ENCODE peak calls at places on chromosomes 5 and 9, in five cellular contexts. K is bronchial epithelial cell, D is HFFc6, H is AG04450, U is fibroblast of pulmonary artery. A is an unnamed sample.

GRCh38 chr9:98603821-98604383 is 104.8 kb downstream of the GABBR2 start:
- DNase-seq in K (no peak), D (no peak), H (no peak), U (peak; percentile 93), A (no peak)

GRCh38 chr9:6692433-6692832 is 46.9 kb upstream of the GLDC start:
- DNase-seq in K (no peak), D (no peak), H (no peak), U (no peak), A (no peak)

GRCh38 chr9:93035821-93036351 is 22.6 kb upstream of the SUSD3 start:
- DNase-seq in K (no peak), D (no peak), H (no peak), U (no peak), A (no peak)

GRCh38 chr9:134181648-134182034 is 17.3 kb upstream of the RNU6ATAC start:
- DNase-seq in K (no peak), D (no peak), H (no peak), U (no peak), A (no peak)

GRCh38 chr5:128350705-128351104 is 187.3 kb downstream of the FBN2 start:
- DNase-seq in K (no peak), D (no peak), H (no peak), U (no peak), A (no peak)

GRCh38 chr5:169142264-169142970 is 158.5 kb downstream of the SLIT3 start:
- DNase-seq in K (no peak), D (no peak), H (no peak), U (no peak), A (peak; percentile 35)

GRCh38 chr9:96450613-96451544 is 910 bp downstream of the HABP4 start:
- DNase-seq in K (peak; percentile 23), D (no peak), H (no peak), U (peak; percentile 21), A (peak; percentile 52)

GRCh38 chr5:124080256-124080655 is 568.3 kb downstream of the CSNK1G3 start:
- DNase-seq in K (peak; percentile 95), D (no peak), H (no peak), U (no peak), A (no peak)

GRCh38 chr5:22549876-22550671 is 303.1 kb downstream of the CDH12 start:
- DNase-seq in K (no peak), D (no peak), H (no peak), U (no peak), A (no peak)

GRCh38 chr9:72997387-72997995 is 44.6 kb upstream of the ALDH1A1 start:
- DNase-seq in K (no peak), D (no peak), H (no peak), U (no peak), A (no peak)

GRCh38 chr9:136207616-136208015 is 2.7 kb upstream of the LHX3 start:
- DNase-seq in K (no peak), D (no peak), H (no peak), U (no peak), A (no peak)

GRCh38 chr5:157283434-157283833 is 17.5 kb downstream of the CYFIP2 start:
- DNase-seq in K (no peak), D (no peak), H (no peak), U (no peak), A (no peak)

GRCh38 chr5:44387911-44388310 is 1.3 kb downstream of the FGF10 start:
- DNase-seq in K (no peak), D (no peak), H (no peak), U (no peak), A (peak; percentile 60)

GRCh38 chr5:44389410-44389879 is at the start of gene FGF10:
- DNase-seq in K (no peak), D (no peak), H (no peak), U (peak; percentile 1), A (peak; percentile 78)

GRCh38 chr5:44387391-44387790 is 1.8 kb downstream of the FGF10 start:
- DNase-seq in K (no peak), D (no peak), H (no peak), U (no peak), A (peak; percentile 11)

GRCh38 chr5:44390332-44390731 is 1.1 kb upstream of the FGF10 start:
- DNase-seq in K (no peak), D (no peak), H (no peak), U (no peak), A (no peak)

DNA sequence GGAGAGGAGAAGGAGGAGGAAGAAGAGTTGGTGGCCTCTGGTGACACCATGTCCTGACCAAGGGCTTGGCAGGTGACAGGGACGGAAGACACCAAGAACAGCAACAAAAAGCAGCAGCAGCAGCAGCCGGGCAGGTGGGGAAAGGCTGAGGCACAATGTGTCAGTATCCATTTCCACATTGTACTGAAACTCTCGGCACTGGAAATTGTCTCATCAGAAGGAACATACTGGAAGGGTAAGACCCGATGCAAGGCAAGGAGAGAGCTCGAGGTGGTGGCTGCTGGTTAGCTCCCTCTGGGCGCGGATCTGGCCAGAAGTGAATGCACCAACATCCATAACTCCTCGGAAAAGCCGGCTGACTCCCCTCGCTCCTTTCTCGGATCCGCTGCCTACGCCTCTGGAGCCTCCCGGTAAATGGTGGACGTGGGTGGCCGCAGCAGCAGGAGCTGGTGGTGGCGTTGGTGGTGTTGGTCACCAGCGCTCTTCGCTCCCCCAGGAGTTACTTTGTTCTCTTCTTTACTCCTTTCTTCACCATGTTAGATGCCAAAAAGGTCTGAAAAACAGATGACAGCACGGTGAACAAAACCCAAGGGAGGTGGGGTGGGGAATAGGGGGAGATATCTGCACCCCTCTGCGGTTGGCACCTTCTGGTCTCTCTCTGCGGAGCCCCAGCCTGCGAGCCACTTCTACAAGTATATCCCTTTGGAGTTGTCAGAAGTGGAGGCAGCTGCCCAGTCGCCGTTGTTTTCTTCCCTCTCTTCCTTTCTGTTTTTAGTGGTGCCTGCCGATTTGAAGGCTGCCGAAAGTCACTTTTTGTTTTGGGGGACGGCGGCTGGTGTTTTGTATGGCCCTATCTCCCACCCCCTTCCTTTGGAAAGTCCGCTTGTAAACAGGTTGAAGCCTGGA is 463 bp downstream of the FGF10 start:
- DNase-seq in K (no peak), D (no peak), H (no peak), U (peak; percentile 3), A (peak; percentile 58)
- TF ChIP-seq CTCF in K (no peak), D (no peak), H (no peak), U (no peak), A (no peak)

DNA sequence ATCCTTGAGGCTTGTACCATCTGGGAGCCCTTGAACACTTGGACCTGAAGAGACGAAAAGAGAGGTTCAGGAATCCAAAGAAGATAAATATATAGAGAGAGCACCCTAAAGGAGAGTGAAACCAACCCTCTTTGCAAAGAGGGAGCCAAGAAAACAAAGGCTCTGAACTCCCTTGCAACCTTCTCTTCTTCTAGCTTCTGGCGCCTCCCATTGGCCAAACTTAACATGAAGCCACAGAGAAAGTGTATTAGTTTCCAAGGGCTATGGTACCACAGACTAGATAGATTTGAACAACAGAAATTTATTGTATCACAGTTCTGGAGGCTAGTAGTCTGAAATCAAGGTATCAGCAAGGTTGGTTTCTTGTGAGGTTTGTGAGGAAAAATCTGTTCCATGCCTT is 175.1 kb downstream of the HCN1 start:
- DNase-seq in K (no peak), D (no peak), H (no peak), U (peak; percentile 29), A (peak; percentile 49)
- TF ChIP-seq CTCF in K (no peak), D (no peak), H (peak; percentile 14), U (peak; percentile 17), A (peak; percentile 49)

GRCh38 chr9:127887792-127888191 is 10.3 kb upstream of the AK1 start:
- DNase-seq in K (no peak), D (no peak), H (no peak), U (no peak), A (no peak)
- TF ChIP-seq CTCF in K (peak; percentile 16), D (peak; percentile 52), H (peak; percentile 33), U (peak; percentile 22), A (peak; percentile 25)

GRCh38 chr5:86971034-86971511 is 296.6 kb upstream of the RASA1 start:
- DNase-seq in K (peak; percentile 51), D (peak; percentile 29), H (no peak), U (peak; percentile 42), A (no peak)
- TF ChIP-seq CTCF in K (peak; percentile 30), D (peak; percentile 73), H (peak; percentile 38), U (peak; percentile 38), A (no peak)

GRCh38 chr5:153066281-153066680 is 424.2 kb upstream of the GRIA1 start:
- DNase-seq in K (no peak), D (no peak), H (no peak), U (no peak), A (no peak)

GRCh38 chr5:153067869-153068268 is 422.6 kb upstream of the GRIA1 start:
- DNase-seq in K (no peak), D (no peak), H (no peak), U (no peak), A (no peak)
- TF ChIP-seq CTCF in K (no peak), D (no peak), H (no peak), U (no peak), A (no peak)

DNA sequence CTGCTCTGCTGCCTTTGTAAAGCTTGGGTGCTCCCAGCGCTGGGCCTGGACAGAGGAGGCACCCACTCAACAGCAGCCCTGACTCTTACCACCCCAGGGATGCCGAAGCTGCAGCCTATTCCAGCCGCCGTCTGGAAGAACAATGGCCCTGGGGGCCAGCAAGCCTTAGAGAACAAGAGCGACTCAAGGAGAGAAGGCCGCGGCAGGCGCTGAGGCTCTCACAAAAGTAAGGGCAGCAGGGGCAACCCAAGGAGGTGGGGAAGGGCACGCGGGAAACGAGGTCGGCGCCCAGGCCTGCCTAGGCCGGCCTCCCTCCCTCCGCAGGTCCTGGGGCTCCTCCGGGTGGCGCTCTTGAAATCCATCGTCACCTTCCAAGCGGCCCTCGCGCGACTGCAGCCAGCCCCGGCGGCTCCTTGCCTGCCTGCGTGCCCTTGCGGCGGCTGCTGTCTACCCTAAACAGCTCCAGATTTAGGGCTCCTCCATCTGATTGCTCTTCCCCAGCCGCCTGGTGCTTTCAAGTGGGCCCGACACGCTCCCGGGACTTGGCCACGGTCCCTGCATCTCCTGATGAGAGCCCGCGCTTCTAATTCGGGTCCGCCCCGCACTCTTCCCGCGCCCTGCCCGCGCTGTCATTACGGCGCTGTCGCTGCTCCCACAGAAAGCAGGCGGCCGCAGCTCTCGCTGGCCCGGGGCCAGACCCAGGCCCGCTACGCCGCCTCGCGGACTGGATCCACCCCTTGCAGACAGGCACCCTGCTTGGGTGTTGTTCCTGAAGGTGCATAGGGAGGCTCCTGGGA is 213.3 kb downstream of the SEMA6A start:
- DNase-seq in K (peak; percentile 35), D (no peak), H (no peak), U (peak; percentile 36), A (peak; percentile 72)
- TF ChIP-seq CTCF in K (peak; percentile 54), D (no peak), H (peak; percentile 20), U (peak; percentile 29), A (peak; percentile 16)

GRCh38 chr5:28780083-28780692 is 1741.8 kb upstream of the CDH9 start:
- DNase-seq in K (no peak), D (no peak), H (no peak), U (no peak), A (no peak)

GRCh38 chr5:28779161-28779754 is 1740.9 kb upstream of the CDH9 start:
- DNase-seq in K (peak; percentile 4), D (no peak), H (no peak), U (no peak), A (no peak)
- TF ChIP-seq CTCF in K (peak; percentile 29), D (no peak), H (no peak), U (no peak), A (peak; percentile 18)

GRCh38 chr5:103394676-103395075 is 136.1 kb downstream of the MACIR start:
- DNase-seq in K (no peak), D (peak; percentile 7), H (no peak), U (peak; percentile 25), A (no peak)

GRCh38 chr5:103389362-103389761 is 130.8 kb downstream of the MACIR start:
- DNase-seq in K (no peak), D (no peak), H (no peak), U (no peak), A (no peak)

GRCh38 chr5:103391659-103392058 is 133.1 kb downstream of the MACIR start:
- DNase-seq in K (no peak), D (no peak), H (no peak), U (no peak), A (no peak)

GRCh38 chr5:103389846-103390245 is 131.3 kb downstream of the MACIR start:
- DNase-seq in K (no peak), D (no peak), H (no peak), U (no peak), A (no peak)

GRCh38 chr5:103393131-103393754 is 134.7 kb downstream of the MACIR start:
- DNase-seq in K (no peak), D (peak; percentile 45), H (no peak), U (peak; percentile 89), A (no peak)
- TF ChIP-seq CTCF in K (no peak), D (peak; percentile 70), H (no peak), U (peak; percentile 9), A (no peak)

A was measured in nephron progenitor cell.